ENCODE peak calls at places on chromosomes 5 and 9, in four cellular contexts. V is cardiac muscle cell, I is NB4, L is aorta. T is an unnamed sample.

GRCh38 chr5:164013077-164013670 is 507.8 kb downstream of the MAT2B start:
- DNase-seq in V (peak; percentile 90), I (peak; percentile 76), L (no peak), T (peak; percentile 80)

GRCh38 chr5:123176224-123176937 is 87.3 kb downstream of the PRDM6 start:
- DNase-seq in V (peak; percentile 24), I (no peak), L (no peak), T (no peak)

GRCh38 chr9:33225319-33226152 is 14.4 kb upstream of the SPINK4 start:
- DNase-seq in V (peak; percentile 83), I (peak; percentile 91), L (no peak), T (peak; percentile 82)

GRCh38 chr9:108162664-108163063 is 673.1 kb upstream of the KLF4 start:
- DNase-seq in V (peak; percentile 82), I (no peak), L (no peak), T (no peak)

GRCh38 chr9:124949387-124949786 is 8.5 kb upstream of the GOLGA1 start:
- DNase-seq in V (no peak), I (no peak), L (no peak), T (no peak)

GRCh38 chr9:113648586-113648985 is 185.1 kb downstream of the RGS3 start:
- DNase-seq in V (no peak), I (no peak), L (no peak), T (no peak)

GRCh38 chr9:88692837-88693236 is 157.9 kb downstream of the NXNL2 start:
- DNase-seq in V (no peak), I (no peak), L (no peak), T (peak; percentile 57)

GRCh38 chr9:72585737-72586136 is 64.3 kb downstream of the TMC1 start:
- DNase-seq in V (peak; percentile 86), I (peak; percentile 77), L (no peak), T (no peak)

GRCh38 chr5:110339399-110339798 is 387.1 kb downstream of the TMEM232 start:
- DNase-seq in V (no peak), I (no peak), L (no peak), T (no peak)

GRCh38 chr5:173736923-173737412 is 120.5 kb upstream of the BOD1 start:
- DNase-seq in V (no peak), I (no peak), L (no peak), T (peak; percentile 94)

GRCh38 chr9:70924905-70925547 is 196.4 kb downstream of the TRPM3 start:
- DNase-seq in V (peak; percentile 93), I (peak; percentile 51), L (no peak), T (peak; percentile 57)
- H3K4me3 ChIP-seq in V (no peak overlapping the region), I (no peak overlapping the region), L (peak overlapping the region; percentile 40), T (no peak overlapping the region)

GRCh38 chr5:1538276-1538675 is 14.5 kb upstream of the LPCAT1 start:
- DNase-seq in V (no peak), I (no peak), L (peak; percentile 59), T (no peak)
- H3K4me3 ChIP-seq in V (no peak overlapping the region), I (no peak overlapping the region), L (no peak overlapping the region), T (no peak overlapping the region)

GRCh38 chr9:75893096-75893495 is 2.6 kb downstream of the PCSK5 start:
- DNase-seq in V (peak; percentile 14), I (no peak), L (no peak), T (no peak)
- H3K4me3 ChIP-seq in V (no peak overlapping the region), I (no peak overlapping the region), L (peak overlapping the region; percentile 87), T (no peak overlapping the region)

GRCh38 chr9:136950656-136951030 is 1.4 kb upstream of the LCN12 start:
- DNase-seq in V (no peak), I (no peak), L (no peak), T (no peak)
- H3K4me3 ChIP-seq in V (peak overlapping the region; percentile 47), I (no peak overlapping the region), L (no peak overlapping the region), T (peak overlapping the region; percentile 81)

GRCh38 chr9:133534346-133535284 is at the start of gene ADAMTSL2:
- DNase-seq in V (peak; percentile 90), I (peak; percentile 56), L (peak; percentile 89), T (peak; percentile 5)
- H3K4me3 ChIP-seq in V (peak within 1 kb of the TSS; percentile 22), I (no peak within 1 kb of the TSS), L (no peak within 1 kb of the TSS), T (no peak within 1 kb of the TSS)